ENCODE peak calls at places on chromosomes 13 and 19, in eight cellular contexts. V is neuronal stem cell; C is upper lobe of right lung; L is naive thymus-derived CD8-positive, alpha-beta T cell; F is myocyte; A is C1 segment of cervical spinal cord; I is neural crest cell; S is foreskin melanocyte. U is an unnamed sample.

GRCh38 chr19:8831832-8832131 is 322 bp downstream of the ZNF558 start:
- DNase-seq in V (no peak), I (no peak), C (no peak), A (no peak), L (no peak), F (no peak), S (no peak), U (no peak)

GRCh38 chr19:7512400-7512851 is 3.5 kb upstream of the ZNF358 start:
- DNase-seq in I (no peak), S (peak), A (no peak), F (no peak), L (no peak), C (no peak), V (no peak), U (peak)

GRCh38 chr19:6925801-6926751 is 38.7 kb downstream of the ADGRE1 start:
- DNase-seq in C (no peak), V (no peak), S (no peak), A (no peak), F (no peak), L (no peak), I (no peak), U (no peak)

GRCh38 chr19:18385359-18385674 is 641 bp upstream of the GDF15 start:
- DNase-seq in V (no peak), F (no peak), C (no peak), I (no peak), A (no peak), L (no peak), S (no peak), U (no peak)

GRCh38 chr19:13872339-13872694 is 4.6 kb upstream of the NANOS3 start:
- DNase-seq in V (no peak), I (no peak), C (no peak), A (no peak), F (no peak), S (no peak), L (no peak), U (no peak)

GRCh38 chr19:48501446-48501960 is 10.1 kb downstream of the LMTK3 start:
- DNase-seq in I (no peak), F (no peak), L (peak), C (peak), S (no peak), A (no peak), V (no peak), U (no peak)

GRCh38 chr19:40519352-40520322 is 52.8 kb downstream of the SPTBN4 start:
- DNase-seq in F (no peak), L (no peak), A (no peak), S (no peak), C (peak), V (no peak), I (no peak), U (no peak)

GRCh38 chr13:39602277-39602613 is 748 bp downstream of the LHFPL6 start:
- DNase-seq in S (no peak), I (no peak), L (no peak), C (no peak), V (no peak), F (no peak), A (no peak), U (no peak)

GRCh38 chr13:40130871-40131636 is 475.6 kb downstream of the COG6 start:
- DNase-seq in S (peak), I (no peak), A (no peak), F (no peak), L (no peak), C (no peak), V (no peak), U (no peak)

GRCh38 chr13:34657716-34658115 is 284.4 kb upstream of the NBEA start:
- DNase-seq in C (no peak), L (no peak), V (no peak), F (no peak), I (no peak), A (no peak), S (no peak), U (no peak)

GRCh38 chr13:48493076-48493765 is 39.7 kb downstream of the RCBTB2 start:
- DNase-seq in S (no peak), A (peak), C (no peak), F (no peak), V (no peak), I (no peak), L (no peak), U (no peak)

GRCh38 chr19:50344661-50345318 is 15.6 kb upstream of the KCNC3 start:
- DNase-seq in F (no peak), L (no peak), A (peak), S (no peak), I (no peak), V (no peak), C (no peak), U (no peak)

GRCh38 chr13:59016250-59016649 is 1147.5 kb downstream of the DIAPH3 start:
- DNase-seq in S (no peak), V (no peak), I (no peak), A (no peak), C (no peak), L (no peak), F (no peak), U (no peak)

U was measured in retina.